ENCODE peak calls at places on chromosomes 3 and 15, in eight cellular contexts. One of them, this sample, is unnamed.

GRCh38 chr3:45554001-45554691 is 40.4 kb upstream of the LIMD1 start:
- DNase-seq in Right ventricle myocardium superior: peak
- DNase-seq in brain microvascular endothelial cell: no peak
- DNase-seq in A549: no peak
- DNase-seq in NCI-H460: no peak
- DNase-seq in fibroblast of villous mesenchyme: peak
- DNase-seq in AG08396: no peak
- DNase-seq in stimulated activated CD4-positive, alpha-beta T cell treated with anti-CD3 and anti-CD28 coated beads, Interleukin-12 subunit alpha, Interleukin-12 subunit beta, amount 100 ng/mL, for 4 hours: no peak
- DNase-seq in this sample: peak

GRCh38 chr3:129656659-129657247 is 50.3 kb upstream of the PLXND1 start:
- DNase-seq in AG08396: no peak
- DNase-seq in brain microvascular endothelial cell: no peak
- DNase-seq in fibroblast of villous mesenchyme: no peak
- DNase-seq in stimulated activated CD4-positive, alpha-beta T cell treated with anti-CD3 and anti-CD28 coated beads, Interleukin-12 subunit alpha, Interleukin-12 subunit beta, amount 100 ng/mL, for 4 hours: no peak
- DNase-seq in A549: no peak
- DNase-seq in Right ventricle myocardium superior: no peak
- DNase-seq in NCI-H460: no peak
- DNase-seq in this sample: no peak

GRCh38 chr15:59516655-59517461 is 78.9 kb downstream of the FAM81A start:
- DNase-seq in NCI-H460: no peak
- DNase-seq in A549: no peak
- DNase-seq in AG08396: no peak
- DNase-seq in Right ventricle myocardium superior: no peak
- DNase-seq in fibroblast of villous mesenchyme: no peak
- DNase-seq in stimulated activated CD4-positive, alpha-beta T cell treated with anti-CD3 and anti-CD28 coated beads, Interleukin-12 subunit alpha, Interleukin-12 subunit beta, amount 100 ng/mL, for 4 hours: no peak
- DNase-seq in brain microvascular endothelial cell: no peak
- DNase-seq in this sample: no peak

GRCh38 chr15:69548367-69548766 is 95.7 kb downstream of the RPLP1 start:
- DNase-seq in fibroblast of villous mesenchyme: no peak
- DNase-seq in AG08396: no peak
- DNase-seq in brain microvascular endothelial cell: no peak
- DNase-seq in NCI-H460: no peak
- DNase-seq in A549: no peak
- DNase-seq in stimulated activated CD4-positive, alpha-beta T cell treated with anti-CD3 and anti-CD28 coated beads, Interleukin-12 subunit alpha, Interleukin-12 subunit beta, amount 100 ng/mL, for 4 hours: no peak
- DNase-seq in Right ventricle myocardium superior: no peak
- DNase-seq in this sample: no peak

GRCh38 chr3:138833908-138834358 is 795 bp downstream of the PIK3CB start:
- DNase-seq in AG08396: peak
- DNase-seq in Right ventricle myocardium superior: no peak
- DNase-seq in stimulated activated CD4-positive, alpha-beta T cell treated with anti-CD3 and anti-CD28 coated beads, Interleukin-12 subunit alpha, Interleukin-12 subunit beta, amount 100 ng/mL, for 4 hours: no peak
- DNase-seq in A549: no peak
- DNase-seq in brain microvascular endothelial cell: peak
- DNase-seq in fibroblast of villous mesenchyme: no peak
- DNase-seq in NCI-H460: peak
- DNase-seq in this sample: peak

GRCh38 chr3:134342269-134342668 is 32.0 kb downstream of the AMOTL2 start:
- DNase-seq in AG08396: no peak
- DNase-seq in stimulated activated CD4-positive, alpha-beta T cell treated with anti-CD3 and anti-CD28 coated beads, Interleukin-12 subunit alpha, Interleukin-12 subunit beta, amount 100 ng/mL, for 4 hours: no peak
- DNase-seq in A549: no peak
- DNase-seq in brain microvascular endothelial cell: no peak
- DNase-seq in Right ventricle myocardium superior: no peak
- DNase-seq in fibroblast of villous mesenchyme: no peak
- DNase-seq in NCI-H460: no peak
- DNase-seq in this sample: no peak

GRCh38 chr3:72655758-72656157 is 192.5 kb downstream of the SHQ1 start:
- DNase-seq in fibroblast of villous mesenchyme: no peak
- DNase-seq in A549: no peak
- DNase-seq in brain microvascular endothelial cell: no peak
- DNase-seq in Right ventricle myocardium superior: no peak
- DNase-seq in AG08396: no peak
- DNase-seq in stimulated activated CD4-positive, alpha-beta T cell treated with anti-CD3 and anti-CD28 coated beads, Interleukin-12 subunit alpha, Interleukin-12 subunit beta, amount 100 ng/mL, for 4 hours: no peak
- DNase-seq in NCI-H460: no peak
- DNase-seq in this sample: no peak

GRCh38 chr3:12643724-12644123 is 20.2 kb downstream of the RAF1 start:
- DNase-seq in NCI-H460: no peak
- DNase-seq in fibroblast of villous mesenchyme: no peak
- DNase-seq in AG08396: no peak
- DNase-seq in stimulated activated CD4-positive, alpha-beta T cell treated with anti-CD3 and anti-CD28 coated beads, Interleukin-12 subunit alpha, Interleukin-12 subunit beta, amount 100 ng/mL, for 4 hours: no peak
- DNase-seq in Right ventricle myocardium superior: no peak
- DNase-seq in A549: no peak
- DNase-seq in brain microvascular endothelial cell: no peak
- DNase-seq in this sample: no peak

GRCh38 chr3:171685116-171685895 is 125.0 kb downstream of the PLD1 start:
- DNase-seq in A549: no peak
- DNase-seq in NCI-H460: no peak
- DNase-seq in AG08396: no peak
- DNase-seq in stimulated activated CD4-positive, alpha-beta T cell treated with anti-CD3 and anti-CD28 coated beads, Interleukin-12 subunit alpha, Interleukin-12 subunit beta, amount 100 ng/mL, for 4 hours: no peak
- DNase-seq in fibroblast of villous mesenchyme: no peak
- DNase-seq in brain microvascular endothelial cell: peak
- DNase-seq in Right ventricle myocardium superior: no peak
- DNase-seq in this sample: peak

GRCh38 chr3:44077267-44077666 is 164.4 kb upstream of the TOPAZ1 start:
- DNase-seq in NCI-H460: no peak
- DNase-seq in stimulated activated CD4-positive, alpha-beta T cell treated with anti-CD3 and anti-CD28 coated beads, Interleukin-12 subunit alpha, Interleukin-12 subunit beta, amount 100 ng/mL, for 4 hours: no peak
- DNase-seq in fibroblast of villous mesenchyme: no peak
- DNase-seq in Right ventricle myocardium superior: no peak
- DNase-seq in brain microvascular endothelial cell: no peak
- DNase-seq in A549: no peak
- DNase-seq in AG08396: no peak
- DNase-seq in this sample: no peak

GRCh38 chr15:64532921-64533320 is 72.5 kb downstream of the ZNF609 start:
- DNase-seq in Right ventricle myocardium superior: no peak
- DNase-seq in A549: no peak
- DNase-seq in AG08396: no peak
- DNase-seq in stimulated activated CD4-positive, alpha-beta T cell treated with anti-CD3 and anti-CD28 coated beads, Interleukin-12 subunit alpha, Interleukin-12 subunit beta, amount 100 ng/mL, for 4 hours: no peak
- DNase-seq in NCI-H460: no peak
- DNase-seq in fibroblast of villous mesenchyme: peak
- DNase-seq in brain microvascular endothelial cell: no peak
- DNase-seq in this sample: no peak

GRCh38 chr3:131789188-131789587 is 245.6 kb downstream of the CPNE4 start:
- DNase-seq in A549: no peak
- DNase-seq in Right ventricle myocardium superior: no peak
- DNase-seq in stimulated activated CD4-positive, alpha-beta T cell treated with anti-CD3 and anti-CD28 coated beads, Interleukin-12 subunit alpha, Interleukin-12 subunit beta, amount 100 ng/mL, for 4 hours: no peak
- DNase-seq in NCI-H460: no peak
- DNase-seq in AG08396: no peak
- DNase-seq in brain microvascular endothelial cell: no peak
- DNase-seq in fibroblast of villous mesenchyme: no peak
- DNase-seq in this sample: no peak

GRCh38 chr3:170307998-170308398 is 49.5 kb upstream of the SKIL start:
- DNase-seq in brain microvascular endothelial cell: peak
- DNase-seq in NCI-H460: no peak
- DNase-seq in A549: peak
- DNase-seq in stimulated activated CD4-positive, alpha-beta T cell treated with anti-CD3 and anti-CD28 coated beads, Interleukin-12 subunit alpha, Interleukin-12 subunit beta, amount 100 ng/mL, for 4 hours: no peak
- DNase-seq in AG08396: no peak
- DNase-seq in Right ventricle myocardium superior: no peak
- DNase-seq in fibroblast of villous mesenchyme: peak
- DNase-seq in this sample: peak